ENCODE peak calls at places on chromosomes 6 and 20, in five cellular contexts. V is kidney epithelial cell, T is left lung, X is hepatocyte, C is heart left ventricle. W is an unnamed sample. For H3K27me3, the result is how much of the 10 kb centered on the place peaks cover.

GRCh38 chr6:147852772-147853171 is 344.3 kb downstream of the SAMD5 start:
- DNase-seq in V (no peak), T (no peak), X (no peak), C (no peak), W (no peak)

GRCh38 chr6:34201455-34202098 is 35.1 kb upstream of the HMGA1 start:
- DNase-seq in V (no peak), T (no peak), X (no peak), C (no peak), W (no peak)

GRCh38 chr6:149130093-149130872 is 187.2 kb upstream of the TAB2 start:
- DNase-seq in V (no peak), T (no peak), X (no peak), C (no peak), W (no peak)

GRCh38 chr6:135703621-135704020 is 147.9 kb upstream of the PDE7B start:
- DNase-seq in V (no peak), T (no peak), X (no peak), C (no peak), W (no peak)

GRCh38 chr6:90399970-90400369 is 103.3 kb upstream of the BACH2 start:
- DNase-seq in V (no peak), T (no peak), X (no peak), C (no peak), W (no peak)

GRCh38 chr6:14950103-14950969 is 295.5 kb upstream of the JARID2 start:
- DNase-seq in V (no peak), T (no peak), X (no peak), C (no peak), W (no peak)

GRCh38 chr6:27442932-27443331 is 30.0 kb downstream of the ZNF184 start:
- DNase-seq in V (no peak), T (no peak), X (no peak), C (no peak), W (no peak)

GRCh38 chr6:144634371-144634770 is 349.2 kb downstream of the UTRN start:
- DNase-seq in V (no peak), T (no peak), X (no peak), C (no peak), W (no peak)

GRCh38 chr6:106511274-106512047 is 117.8 kb downstream of the RTN4IP1 start:
- DNase-seq in V (no peak), T (peak), X (peak), C (no peak), W (no peak)

GRCh38 chr6:25397406-25397805 is 118.2 kb downstream of the CARMIL1 start:
- DNase-seq in V (no peak), T (no peak), X (no peak), C (no peak), W (no peak)

GRCh38 chr6:168384045-168385038 is 56.6 kb upstream of the SMOC2 start:
- DNase-seq in V (no peak), T (peak), X (no peak), C (no peak), W (no peak)

GRCh38 chr6:168385858-168386735 is 54.9 kb upstream of the SMOC2 start:
- DNase-seq in V (no peak), T (peak), X (no peak), C (no peak), W (no peak)

GRCh38 chr6:168387426-168387825 is 53.6 kb upstream of the SMOC2 start:
- DNase-seq in V (no peak), T (peak), X (no peak), C (no peak), W (no peak)

GRCh38 chr6:168386973-168387372 is 54.0 kb upstream of the SMOC2 start:
- DNase-seq in V (no peak), T (peak), X (no peak), C (no peak), W (no peak)

GRCh38 chr6:168385380-168385779 is 55.6 kb upstream of the SMOC2 start:
- DNase-seq in V (no peak), T (no peak), X (no peak), C (no peak), W (no peak)
- H3K4me3 ChIP-seq in V (no peak), T (no peak), X (no peak), C (no peak), W (no peak)

GRCh38 chr6:48553449-48553848 is 442.5 kb upstream of the PTCHD4 start:
- DNase-seq in V (no peak), T (no peak), X (no peak), C (no peak), W (no peak)

GRCh38 chr6:48550607-48551006 is 439.6 kb upstream of the PTCHD4 start:
- DNase-seq in V (no peak), T (no peak), X (no peak), C (no peak), W (no peak)

DNA sequence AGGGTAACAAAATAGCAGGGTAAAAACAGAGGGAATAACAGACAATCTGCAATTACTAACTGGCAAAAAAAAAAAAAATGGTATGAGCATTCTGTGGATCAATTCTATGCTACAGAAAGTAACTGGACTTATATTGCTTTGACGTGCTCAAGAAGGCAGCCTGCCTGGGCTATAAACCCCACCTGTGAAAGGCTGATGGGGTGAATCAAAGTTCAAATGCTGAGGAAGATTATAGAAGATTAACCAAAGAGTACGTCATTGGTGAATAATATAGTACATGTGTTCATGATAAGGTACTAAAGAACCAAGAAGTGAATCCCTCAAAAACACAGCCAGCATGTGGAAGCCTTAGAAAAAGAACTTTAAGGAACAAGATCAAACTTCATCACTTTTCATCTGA is 441.9 kb upstream of the PTCHD4 start:
- DNase-seq in V (no peak), T (no peak), X (peak), C (no peak), W (no peak)
- H3K27me3 ChIP-seq in V (under half), T (under half), X (under half), C (under half), W (under half)

DNA sequence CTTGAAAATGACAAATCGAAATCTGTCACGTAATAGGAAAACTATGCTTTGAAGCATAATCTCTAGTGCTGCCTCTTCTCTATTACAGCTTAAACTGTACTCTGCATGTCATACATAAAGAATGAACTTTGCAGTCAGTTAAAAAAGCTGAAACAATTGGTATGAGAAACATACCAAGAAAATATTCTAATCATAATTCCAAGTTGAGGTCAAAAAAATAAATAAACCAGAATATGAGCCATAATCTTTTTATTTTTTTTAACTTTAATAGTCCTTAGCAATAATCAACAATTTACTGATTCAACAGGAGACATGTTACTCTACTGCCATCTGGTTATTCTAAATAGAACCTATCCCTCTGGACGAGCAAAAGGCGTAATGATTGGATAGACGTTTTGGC is 224.3 kb upstream of the FLRT3 start:
- DNase-seq in V (no peak), T (no peak), X (no peak), C (no peak), W (no peak)
- TF ChIP-seq CTCF in V (no peak), T (no peak), X (peak), C (no peak), W (no peak)

DNA sequence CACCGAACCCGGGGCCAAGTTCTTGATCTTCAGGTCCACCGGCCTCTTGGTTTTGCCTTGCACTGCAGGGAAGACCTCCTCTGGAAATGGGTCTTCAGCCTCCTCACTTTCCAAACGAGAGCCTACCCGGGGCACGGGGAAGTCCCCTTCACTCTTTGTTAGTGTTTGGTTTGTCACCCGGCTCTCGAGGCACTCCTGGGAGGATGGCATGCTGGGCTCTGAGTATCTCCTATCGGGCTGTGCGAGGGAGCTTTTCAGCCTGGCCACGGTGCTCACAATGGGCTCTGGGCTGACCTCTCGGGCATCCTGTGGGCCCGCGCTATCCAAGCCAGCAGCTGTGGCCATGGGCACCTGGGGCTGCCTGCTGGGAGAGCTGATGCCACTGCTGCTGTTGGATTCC is 8.1 kb downstream of the TAGAP start:
- DNase-seq in V (no peak), T (peak), X (no peak), C (no peak), W (no peak)
- H3K4me3 ChIP-seq in V (no peak), T (no peak), X (no peak), C (no peak), W (no peak)

DNA sequence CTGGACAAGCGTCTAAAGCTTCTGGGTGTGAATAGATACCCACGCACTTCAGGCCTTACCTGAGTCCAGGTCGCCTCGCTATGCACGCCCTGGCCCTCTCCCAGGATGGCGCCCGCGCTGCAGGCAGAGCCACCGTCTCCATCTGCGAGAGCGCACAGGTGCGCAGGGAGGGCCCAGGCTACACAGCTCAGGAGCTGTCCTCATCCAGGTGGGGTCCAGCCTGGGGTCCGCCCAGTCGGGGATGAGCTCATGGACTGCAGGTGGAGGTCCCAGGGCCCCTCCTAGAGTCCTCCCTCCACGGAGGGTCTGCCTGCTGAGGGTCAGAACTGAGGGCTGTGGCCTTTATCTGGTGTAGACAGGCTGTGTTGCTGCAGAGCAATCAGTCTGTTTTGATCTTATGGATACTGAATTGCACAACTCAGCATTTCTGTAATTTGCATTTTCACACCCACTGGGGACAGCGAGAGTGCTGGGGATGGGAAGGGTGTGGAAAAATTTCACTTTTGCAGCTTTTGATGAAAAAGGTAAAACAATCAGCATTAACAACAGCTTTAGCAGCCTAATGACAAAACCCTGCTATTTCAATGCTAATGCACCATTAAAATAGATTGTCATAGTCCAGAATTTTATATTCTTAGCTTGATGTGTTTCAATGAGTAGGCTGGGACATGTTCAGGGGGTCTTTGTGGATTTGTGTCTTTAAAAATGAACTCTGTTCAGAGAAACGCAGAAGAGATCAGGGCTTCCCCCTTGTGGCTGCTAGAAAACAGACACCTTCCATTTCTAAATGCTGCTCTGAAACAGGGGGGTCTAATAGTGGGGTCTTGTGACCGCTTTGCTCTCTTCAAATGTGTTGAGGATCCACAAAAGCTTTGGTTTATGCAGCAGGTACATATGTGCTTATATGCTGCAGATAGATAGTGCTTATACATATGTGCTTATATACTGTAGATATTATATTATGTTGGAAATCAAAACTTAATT is 77.8 kb upstream of the PHACTR3 start:
- DNase-seq in V (no peak), T (peak), X (peak), C (no peak), W (no peak)
- H3K27me3 ChIP-seq in V (under half), T (under half), X (half or more), C (under half), W (under half)

GRCh38 chr6:26415791-26416190 is 13.7 kb downstream of the BTN3A1 start:
- DNase-seq in V (no peak), T (no peak), X (no peak), C (no peak), W (no peak)

GRCh38 chr6:26415036-26415614 is 13.1 kb downstream of the BTN3A1 start:
- DNase-seq in V (no peak), T (no peak), X (no peak), C (no peak), W (no peak)

GRCh38 chr6:26416288-26416687 is 14.2 kb downstream of the BTN3A1 start:
- DNase-seq in V (no peak), T (no peak), X (no peak), C (no peak), W (no peak)

GRCh38 chr6:26412954-26413353 is 10.9 kb downstream of the BTN3A1 start:
- DNase-seq in V (no peak), T (no peak), X (no peak), C (no peak), W (no peak)

GRCh38 chr6:26414281-26414680 is 12.2 kb downstream of the BTN3A1 start:
- DNase-seq in V (no peak), T (no peak), X (no peak), C (no peak), W (no peak)
- TF ChIP-seq CTCF in V (no peak), T (no peak), X (no peak), C (no peak), W (no peak)